ENCODE peak calls at places on chromosomes 3 and 15, in seven cellular contexts. Y is KG1; V is GM10248; Q is stimulated activated CD4-positive, alpha-beta T cell treated with anti-CD3 and anti-CD28 coated beads, Interleukin-1b, Interleukin-23, amount 100 ng/mL, for 48 hours; X is endothelial cell; F is NCI-H1092 treated with DMSO at 0.1 percent for 48 hours; K is GOT3. U is an unnamed sample.

GRCh38 chr15:73991260-73991659 is 835 bp downstream of the STOML1 start:
- DNase-seq in Y (no peak), K (peak), X (no peak), F (peak), Q (no peak), V (no peak), U (no peak)

GRCh38 chr3:25033407-25034029 is 394.5 kb upstream of the RARB start:
- DNase-seq in K (no peak), Y (no peak), Q (peak), V (peak), X (peak), F (no peak), U (no peak)

GRCh38 chr3:156483961-156484787 is 70.7 kb downstream of the SSR3 start:
- DNase-seq in X (no peak), F (no peak), Q (peak), Y (peak), K (no peak), V (peak), U (no peak)

GRCh38 chr3:12143949-12144504 is 14.7 kb downstream of the TIMP4 start:
- DNase-seq in K (no peak), V (no peak), Y (no peak), F (peak), X (no peak), Q (no peak), U (no peak)

GRCh38 chr3:184571750-184572377 is 10.3 kb downstream of the EPHB3 start:
- DNase-seq in Y (no peak), X (no peak), F (no peak), V (no peak), Q (no peak), K (no peak), U (no peak)

GRCh38 chr15:40754574-40754882 is 526 bp downstream of the RMDN3 start:
- DNase-seq in Q (no peak), V (no peak), F (no peak), X (no peak), Y (no peak), K (no peak), U (no peak)

GRCh38 chr15:56732135-56732880 is 1.0 kb downstream of the ZNF280D start:
- DNase-seq in V (peak), Y (peak), K (no peak), F (peak), Q (no peak), X (peak), U (no peak)

GRCh38 chr3:80767599-80767998 is 993.8 kb downstream of the GBE1 start:
- DNase-seq in F (no peak), X (no peak), K (no peak), Y (no peak), Q (no peak), V (no peak), U (no peak)

GRCh38 chr3:37257581-37257980 is 83.2 kb upstream of the LRRFIP2 start:
- DNase-seq in Y (no peak), F (no peak), Q (no peak), K (no peak), V (no peak), X (no peak), U (no peak)

GRCh38 chr3:177069514-177070329 is 127.6 kb downstream of the TBL1XR1 start:
- DNase-seq in K (no peak), Y (no peak), F (no peak), V (no peak), X (no peak), Q (no peak), U (no peak)

GRCh38 chr15:34107315-34107714 is 5.4 kb downstream of the PGBD4 start:
- DNase-seq in Q (no peak), V (no peak), F (no peak), X (no peak), Y (no peak), K (no peak), U (no peak)

GRCh38 chr3:44235604-44236484 is 5.8 kb upstream of the TOPAZ1 start:
- DNase-seq in X (peak), K (peak), Y (peak), Q (peak), F (peak), V (peak), U (peak)

GRCh38 chr3:141070727-141071357 is 19.7 kb downstream of the SPSB4 start:
- DNase-seq in K (no peak), X (no peak), Y (no peak), V (no peak), F (no peak), Q (no peak), U (no peak)

GRCh38 chr3:126555795-126556636 is 2.7 kb downstream of the C3orf22 start:
- DNase-seq in F (no peak), V (no peak), K (no peak), Y (no peak), X (peak), Q (no peak), U (no peak)

GRCh38 chr15:90099868-90100854 is 2.1 kb downstream of the IDH2 start:
- DNase-seq in Y (peak), K (no peak), Q (no peak), X (no peak), V (peak), F (peak), U (no peak)

U was measured in NCI-H187 treated with DMSO at 0.1 percent for 48 hours.